ENCODE peak calls at places on chromosomes 1 and 21, in five cellular contexts. M is gastrocnemius medialis; V is heart left ventricle; Y is CD8-positive, alpha-beta memory T cell; Q is colonic mucosa. H is an unnamed sample. For H3K9me3, the result is how much of the 10 kb centered on the place peaks cover.

GRCh38 chr1:92502247-92502646 is 15.5 kb upstream of the GFI1 start:
- DNase-seq in M (no peak), V (no peak), Y (no peak), Q (no peak), H (no peak)

GRCh38 chr1:168285971-168286628 is 5.4 kb downstream of the TBX19 start:
- DNase-seq in M (no peak), V (no peak), Y (no peak), Q (no peak), H (no peak)

GRCh38 chr1:53375440-53375839 is 47.6 kb upstream of the LRP8 start:
- DNase-seq in M (no peak), V (no peak), Y (no peak), Q (peak), H (no peak)

GRCh38 chr1:201274616-201275265 is 8.6 kb upstream of the PKP1 start:
- DNase-seq in M (no peak), V (no peak), Y (no peak), Q (no peak), H (no peak)

GRCh38 chr1:153932071-153932592 is 9.4 kb upstream of the GATAD2B start:
- DNase-seq in M (no peak), V (no peak), Y (peak), Q (no peak), H (no peak)

GRCh38 chr1:27394925-27395324 is 2.5 kb downstream of the GPR3 start:
- DNase-seq in M (no peak), V (no peak), Y (no peak), Q (no peak), H (no peak)

GRCh38 chr1:107874221-107874620 is 90.8 kb downstream of the VAV3 start:
- DNase-seq in M (no peak), V (no peak), Y (no peak), Q (no peak), H (no peak)

GRCh38 chr1:104706631-104707147 is 957.0 kb downstream of the AMY1C start:
- DNase-seq in M (no peak), V (no peak), Y (no peak), Q (no peak), H (no peak)

GRCh38 chr1:14535619-14536355 is 62.7 kb upstream of the KAZN start:
- DNase-seq in M (no peak), V (no peak), Y (no peak), Q (no peak), H (no peak)

GRCh38 chr21:43364851-43365424 is 62.0 kb downstream of the SIK1 start:
- DNase-seq in M (no peak), V (no peak), Y (no peak), Q (no peak), H (no peak)

GRCh38 chr1:146012703-146013565 is 8.6 kb downstream of the HJV start:
- DNase-seq in M (no peak), V (no peak), Y (peak), Q (peak), H (peak)

GRCh38 chr1:101284021-101284420 is 47.2 kb downstream of the S1PR1 start:
- DNase-seq in M (no peak), V (no peak), Y (peak), Q (no peak), H (no peak)

GRCh38 chr21:32135401-32136363 is 143.2 kb downstream of the MIS18A start:
- DNase-seq in M (no peak), V (no peak), Y (no peak), Q (no peak), H (no peak)

GRCh38 chr1:1072849-1073742 is 1.0 kb downstream of the RNF223 start:
- DNase-seq in M (no peak), V (peak), Y (no peak), Q (no peak), H (no peak)
- H3K27ac ChIP-seq in M (no peak), V (no peak), Y (no peak), Q (peak), H (no peak)

DNA sequence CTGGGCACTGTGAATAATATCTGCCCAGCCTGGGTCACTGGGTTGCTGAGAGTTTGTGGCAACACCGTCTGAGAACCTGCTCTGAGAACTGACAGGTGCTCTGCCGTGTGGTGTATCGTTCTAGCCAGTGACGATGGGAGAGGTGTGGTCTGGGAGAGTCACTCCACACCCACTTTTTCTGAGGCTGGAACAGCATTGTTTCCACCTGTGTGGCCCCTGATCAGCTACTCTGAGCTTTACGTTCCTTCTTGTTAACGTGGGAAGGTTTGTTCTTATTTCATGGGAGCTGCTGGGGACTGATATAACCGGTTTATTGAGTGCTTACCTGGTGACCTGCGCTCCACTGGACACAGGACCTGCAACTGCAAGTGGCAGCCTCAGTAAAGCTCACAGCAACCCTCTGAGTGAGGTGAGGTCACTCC is 34.8 kb upstream of the TENT5C start:
- DNase-seq in M (no peak), V (peak), Y (no peak), Q (peak), H (no peak)
- H3K9me3 ChIP-seq in M (under half), V (under half), Y (under half), Q (under half), H (under half)

GRCh38 chr1:25022361-25023189 is 92.5 kb upstream of the RUNX3 start:
- DNase-seq in M (peak), V (peak), Y (peak), Q (peak), H (peak)
- H3K27ac ChIP-seq in M (no peak), V (peak), Y (peak), Q (peak), H (peak)

GRCh38 chr1:248791010-248791409 is 34.7 kb downstream of the SH3BP5L start:
- DNase-seq in M (no peak), V (no peak), Y (no peak), Q (no peak), H (no peak)
- H3K9me3 ChIP-seq in M (under half), V (under half), Y (under half), Q (under half), H (under half)